ENCODE peak calls at places on chromosomes 6 and 20, in six cellular contexts. R is pancreas, W is choroid plexus epithelial cell, B is body of pancreas, J is fibroblast of lung, A is hepatocyte. S is an unnamed sample.

GRCh38 chr6:43101497-43101896 is 25.4 kb downstream of the PTK7 start:
- DNase-seq in J (no peak), B (no peak), R (no peak), W (no peak), A (no peak), S (no peak)

GRCh38 chr6:163413345-163414116 is 987 bp upstream of the QKI start:
- DNase-seq in B (peak), R (peak), A (peak), W (peak), J (peak), S (peak)

GRCh38 chr20:46307139-46307998 is 929 bp downstream of the CDH22 start:
- DNase-seq in B (peak), W (peak), A (peak), R (peak), J (peak), S (peak)

GRCh38 chr6:22248513-22249308 is 48.1 kb downstream of the PRL start:
- DNase-seq in W (peak), J (peak), B (no peak), R (no peak), A (peak), S (no peak)

GRCh38 chr6:2935566-2936291 is 32.6 kb upstream of the SERPINB9 start:
- DNase-seq in A (no peak), R (no peak), W (no peak), J (no peak), B (no peak), S (no peak)

GRCh38 chr20:62900052-62900691 is 26.1 kb downstream of the DIDO1 start:
- DNase-seq in J (peak), A (peak), B (peak), R (no peak), W (peak), S (peak)

GRCh38 chr6:20882014-20882413 is 347.8 kb downstream of the CDKAL1 start:
- DNase-seq in J (no peak), B (no peak), A (no peak), R (no peak), W (no peak), S (no peak)

GRCh38 chr6:45686841-45687569 is 309.3 kb upstream of the SUPT3H start:
- DNase-seq in R (no peak), W (no peak), A (no peak), J (no peak), B (no peak), S (no peak)

GRCh38 chr6:125906158-125906998 is 50.2 kb upstream of the HINT3 start:
- DNase-seq in J (no peak), B (peak), R (no peak), W (peak), A (peak), S (peak)

GRCh38 chr6:37244430-37245310 is 12.9 kb upstream of the TBC1D22B start:
- DNase-seq in W (peak), A (peak), R (peak), J (peak), B (peak), S (no peak)

GRCh38 chr20:49701313-49701731 is 12.4 kb downstream of the B4GALT5 start:
- DNase-seq in B (no peak), R (no peak), W (no peak), J (peak), A (no peak), S (no peak)

GRCh38 chr20:50845566-50846211 is 50.8 kb downstream of the BCAS4 start:
- DNase-seq in R (no peak), B (no peak), W (no peak), A (no peak), J (no peak), S (no peak)

GRCh38 chr6:149723771-149724417 is 6.0 kb upstream of the LATS1 start:
- DNase-seq in B (peak), J (peak), R (no peak), W (peak), A (peak), S (peak)

GRCh38 chr6:122798099-122798641 is 9.1 kb downstream of the SMPDL3A start:
- DNase-seq in B (peak), R (peak), J (peak), A (peak), W (peak), S (no peak)

GRCh38 chr20:19995220-19995863 is 21.8 kb upstream of the NAA20 start:
- DNase-seq in A (peak), R (no peak), J (peak), W (peak), B (no peak), S (no peak)

GRCh38 chr20:20000223-20000968 is 16.8 kb upstream of the NAA20 start:
- DNase-seq in J (no peak), B (no peak), A (no peak), W (peak), R (no peak), S (no peak)

GRCh38 chr20:19993937-19994667 is 23.1 kb upstream of the NAA20 start:
- DNase-seq in W (peak), R (no peak), J (peak), B (no peak), A (no peak), S (no peak)

GRCh38 chr20:19998990-19999705 is 18.0 kb upstream of the NAA20 start:
- DNase-seq in B (peak), A (no peak), R (no peak), W (no peak), J (no peak), S (no peak)

DNA sequence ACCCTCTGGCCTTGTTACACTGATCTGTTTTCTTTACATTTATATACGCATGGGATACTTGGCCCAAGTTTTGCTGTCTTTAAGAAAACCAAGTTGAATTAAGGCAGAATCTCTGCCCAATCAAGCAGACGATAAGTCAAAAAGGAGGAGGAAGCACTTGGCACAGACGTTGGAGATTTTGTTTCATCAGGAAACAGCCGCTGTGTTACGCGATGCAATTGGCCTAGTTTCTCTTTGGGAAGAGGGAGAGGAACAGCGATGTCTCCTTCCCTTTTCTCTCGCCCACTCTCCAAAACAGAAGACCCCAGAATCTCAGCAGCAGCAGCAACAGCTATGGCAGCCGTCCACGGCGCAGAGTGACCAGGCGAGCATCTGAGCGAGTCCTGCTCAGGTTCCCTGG is 20.2 kb upstream of the NAA20 start:
- DNase-seq in R (no peak), J (no peak), A (no peak), W (peak), B (no peak), S (no peak)
- H3K4me3 ChIP-seq in R (no peak), J (no peak), A (no peak), W (no peak), B (no peak), S (no peak)

GRCh38 chr6:128517124-128517523 is 3.3 kb downstream of the PTPRK start:
- DNase-seq in B (no peak), W (no peak), J (no peak), R (no peak), A (no peak), S (no peak)

GRCh38 chr6:128515550-128516513 is 4.6 kb downstream of the PTPRK start:
- DNase-seq in R (no peak), W (peak), J (peak), B (no peak), A (no peak), S (no peak)

GRCh38 chr6:128518531-128519131 is 1.8 kb downstream of the PTPRK start:
- DNase-seq in R (no peak), A (no peak), W (no peak), J (no peak), B (no peak), S (no peak)

GRCh38 chr6:128513878-128514277 is 6.5 kb downstream of the PTPRK start:
- DNase-seq in J (no peak), W (no peak), A (no peak), R (no peak), B (peak), S (no peak)

DNA sequence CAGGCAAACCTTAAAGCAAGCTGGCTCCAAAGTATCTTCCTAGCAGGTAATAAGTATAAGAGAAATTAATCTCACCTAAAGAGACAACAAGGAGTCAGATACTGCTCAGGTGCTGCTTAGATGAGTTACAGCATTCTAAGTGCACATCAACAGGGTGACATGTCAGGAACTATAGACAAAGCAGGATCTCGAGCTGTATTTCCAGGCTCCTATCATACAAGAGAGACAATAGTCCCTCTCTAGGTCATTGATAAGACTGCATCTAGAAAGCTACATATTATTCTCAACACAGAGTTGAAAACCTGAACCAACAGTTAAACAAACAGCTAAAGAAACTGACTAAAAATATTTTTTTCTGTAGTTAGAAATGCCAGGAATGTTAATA is 3.9 kb downstream of the PTPRK start:
- DNase-seq in B (no peak), R (no peak), J (no peak), A (peak), W (peak), S (no peak)
- TF ChIP-seq CTCF in B (peak), R (no peak), J (peak), A (peak), W (peak), S (peak)

DNA sequence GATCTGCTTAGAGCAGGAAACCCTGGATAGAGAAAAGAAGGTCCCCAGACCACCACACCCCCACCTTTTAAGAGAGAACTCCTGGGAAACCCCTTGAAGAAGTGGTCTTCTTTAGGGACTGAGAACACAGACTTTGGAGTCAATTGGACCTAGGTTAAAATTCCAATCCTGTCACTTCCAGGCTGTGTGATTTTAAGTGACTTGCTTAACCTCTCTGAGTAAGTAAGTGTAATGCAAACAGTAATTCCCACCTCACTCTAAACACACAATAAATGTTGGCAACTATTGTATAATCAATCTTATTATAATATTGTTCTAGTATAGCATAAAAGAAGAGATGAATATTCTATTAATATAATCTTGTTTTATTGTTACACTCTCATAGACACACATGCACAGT is 3.3 kb downstream of the TFEB start:
- DNase-seq in J (no peak), B (no peak), R (no peak), W (no peak), A (no peak), S (no peak)
- H3K4me3 ChIP-seq in J (no peak), B (no peak), R (no peak), W (no peak), A (peak), S (no peak)

GRCh38 chr6:157984165-157984564 is 2.5 kb downstream of the SYNJ2 start:
- DNase-seq in B (no peak), J (no peak), W (no peak), R (no peak), A (no peak), S (no peak)

GRCh38 chr6:157983439-157984119 is 1.9 kb downstream of the SYNJ2 start:
- DNase-seq in A (no peak), R (no peak), J (peak), W (no peak), B (no peak), S (no peak)

GRCh38 chr6:157981395-157982296 is at the start of gene SYNJ2:
- DNase-seq in J (peak), W (peak), B (peak), R (peak), A (peak), S (peak)

GRCh38 chr6:157982297-157982579 is 575 bp downstream of the SYNJ2 start:
- DNase-seq in A (peak), B (peak), J (peak), W (peak), R (no peak), S (peak)

GRCh38 chr6:157982580-157983438 is 1.1 kb downstream of the SYNJ2 start:
- DNase-seq in A (no peak), B (peak), W (peak), R (no peak), J (peak), S (no peak)
- TF ChIP-seq CTCF in A (peak), B (peak), W (peak), R (peak), J (peak), S (no peak)

DNA sequence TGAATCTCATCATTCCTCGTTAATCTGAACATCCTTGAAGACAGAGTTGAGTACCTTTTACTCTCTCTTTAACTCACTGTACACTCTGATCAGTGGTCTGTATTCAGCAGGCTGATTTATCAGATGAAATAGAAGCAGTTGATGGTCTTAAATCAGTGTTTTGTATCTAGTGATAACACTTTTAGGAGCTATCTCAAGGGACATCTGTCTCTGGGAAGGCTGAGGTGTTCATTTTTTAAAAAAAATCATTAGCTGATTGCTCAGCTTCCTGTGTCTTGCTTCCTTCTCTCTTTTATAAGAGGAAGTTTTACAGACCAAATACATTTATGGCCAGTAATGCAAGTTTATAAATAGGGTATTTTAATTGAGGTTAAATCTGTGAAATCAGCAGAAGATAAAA is 12.1 kb upstream of the CCDC170 start:
- DNase-seq in B (no peak), A (no peak), W (no peak), J (no peak), R (no peak), S (no peak)
- H3K4me3 ChIP-seq in B (no peak), A (no peak), W (no peak), J (no peak), R (no peak), S (no peak)